ENCODE peak calls at places on chromosomes 11 and 22, in five cellular contexts. O is stimulated activated CD4-positive, alpha-beta T cell treated with anti-CD3 and anti-CD28 coated beads, Interleukin-4, amount 100 ng/mL, for 48 hours; A is amniotic stem cell; E is M059J; Z is substantia nigra. L is an unnamed sample.

GRCh38 chr11:63505857-63506528 is at the start of gene LGALS12:
- DNase-seq in A (no peak), O (no peak), E (peak), Z (no peak), L (no peak)

GRCh38 chr11:36487619-36488018 is 22.5 kb downstream of the TRAF6 start:
- DNase-seq in O (no peak), A (no peak), E (no peak), Z (no peak), L (no peak)

GRCh38 chr11:134536677-134537076 is 124.6 kb upstream of the B3GAT1 start:
- DNase-seq in E (no peak), O (no peak), A (no peak), Z (no peak), L (no peak)

GRCh38 chr11:134822930-134823329 is 410.9 kb upstream of the B3GAT1 start:
- DNase-seq in Z (no peak), A (no peak), E (no peak), O (no peak), L (no peak)

GRCh38 chr11:35617687-35618496 is at the start of gene FJX1:
- DNase-seq in A (peak), O (no peak), E (peak), Z (peak), L (peak)

GRCh38 chr11:81819462-81819861 is 914.2 kb downstream of the FAM181B start:
- DNase-seq in O (no peak), Z (no peak), A (no peak), E (no peak), L (no peak)

GRCh38 chr11:75237050-75237449 is 3.5 kb upstream of the TPBGL start:
- DNase-seq in Z (no peak), O (no peak), A (no peak), E (no peak), L (no peak)

GRCh38 chr11:58330861-58331260 is 28.0 kb downstream of the OR5B17 start:
- DNase-seq in O (no peak), E (peak), A (no peak), Z (no peak), L (no peak)

GRCh38 chr22:20956258-20957117 is 10.6 kb upstream of the AIFM3 start:
- DNase-seq in E (peak), Z (no peak), O (no peak), A (no peak), L (no peak)

GRCh38 chr22:24140357-24140756 is 40.9 kb upstream of the SUSD2 start:
- DNase-seq in A (no peak), Z (no peak), E (peak), O (no peak), L (no peak)

GRCh38 chr11:5197538-5197937 is 2.9 kb downstream of the OR51V1 start:
- DNase-seq in O (no peak), A (peak), Z (no peak), E (peak), L (no peak)

GRCh38 chr11:9982796-9983579 is 311.0 kb downstream of the SBF2 start:
- DNase-seq in A (no peak), Z (peak), E (peak), O (no peak), L (peak)

GRCh38 chr11:893008-893654 is 17.5 kb downstream of the CHID1 start:
- DNase-seq in O (no peak), A (no peak), Z (no peak), E (no peak), L (no peak)

GRCh38 chr11:60992842-60993409 is 21.4 kb downstream of the CD6 start:
- DNase-seq in E (no peak), O (no peak), Z (no peak), A (no peak), L (peak)

GRCh38 chr22:30485362-30485988 is 13.7 kb upstream of the SEC14L3 start:
- DNase-seq in Z (peak), A (no peak), O (peak), E (peak), L (no peak)

GRCh38 chr11:12160680-12161079 is 50.3 kb downstream of the MICAL2 start:
- DNase-seq in O (no peak), A (no peak), E (no peak), Z (no peak), L (no peak)